ENCODE peak calls at places on chromosomes 7 and 10, in eight cellular contexts. G, X, Y, J, V, H, C and O are unnamed samples.
A peak's percentile ranks its signal among the peaks of the same experiment; 100 is the strongest.

GRCh38 chr7:106765727-106766355 is 99.2 kb upstream of the PIK3CG start:
- DNase-seq in V (no peak), Y (no peak), H (no peak), X (no peak), G (no peak), C (no peak), J (no peak), O (no peak)

GRCh38 chr10:67077376-67077775 is 151.5 kb downstream of the LRRTM3 start:
- DNase-seq in V (no peak), C (no peak), H (no peak), J (no peak), X (no peak), Y (no peak), G (no peak), O (no peak)

GRCh38 chr7:19145429-19146201 is 394 bp upstream of the FERD3L start:
- DNase-seq in V (no peak), J (no peak), X (peak; percentile 4), Y (no peak), G (no peak), C (no peak), H (no peak), O (no peak)

GRCh38 chr7:143362126-143362961 is at the start of gene FAM131B:
- DNase-seq in J (no peak), Y (no peak), H (no peak), X (no peak), C (no peak), G (no peak), V (no peak), O (peak; percentile 62)

GRCh38 chr7:44282601-44283171 is 42.7 kb downstream of the CAMK2B start:
- DNase-seq in V (no peak), H (no peak), Y (no peak), G (peak; percentile 24), X (no peak), C (peak; percentile 73), J (peak; percentile 1), O (peak; percentile 14)

GRCh38 chr10:92290076-92290836 is 622 bp downstream of the CPEB3 start:
- DNase-seq in C (peak; percentile 12), G (peak; percentile 40), Y (peak; percentile 72), H (peak; percentile 45), V (peak; percentile 61), J (peak; percentile 5), X (no peak), O (no peak)

GRCh38 chr7:38934536-38934935 is 25.5 kb upstream of the VPS41 start:
- DNase-seq in V (no peak), C (no peak), Y (no peak), J (no peak), G (no peak), H (no peak), X (no peak), O (no peak)

GRCh38 chr10:57964371-57964770 is 303.3 kb downstream of the IPMK start:
- DNase-seq in X (peak; percentile 42), G (peak; percentile 70), C (no peak), Y (no peak), V (no peak), H (no peak), J (no peak), O (no peak)

GRCh38 chr7:28135760-28136159 is 44.8 kb downstream of the JAZF1 start:
- DNase-seq in G (no peak), Y (no peak), C (no peak), X (no peak), J (no peak), V (no peak), H (no peak), O (no peak)

GRCh38 chr7:38893061-38893460 is 15.9 kb downstream of the VPS41 start:
- DNase-seq in X (no peak), G (no peak), Y (no peak), V (peak; percentile 28), C (no peak), H (no peak), J (no peak), O (no peak)

GRCh38 chr10:22321831-22322662 is 1.1 kb downstream of the BMI1 start:
- DNase-seq in C (no peak), J (no peak), V (no peak), G (peak; percentile 52), X (no peak), H (no peak), Y (no peak), O (peak; percentile 70)

GRCh38 chr7:24721378-24722030 is 35.8 kb downstream of the GSDME start:
- DNase-seq in G (no peak), H (no peak), J (no peak), X (no peak), Y (no peak), C (no peak), V (no peak), O (no peak)

GRCh38 chr7:28686418-28686800 is 271.7 kb downstream of the TRIL start:
- DNase-seq in X (no peak), H (peak; percentile 47), V (no peak), Y (no peak), G (no peak), J (no peak), C (peak; percentile 21), O (no peak)

GRCh38 chr10:95303950-95304349 is 13.1 kb upstream of the PDLIM1 start:
- DNase-seq in G (no peak), X (no peak), J (no peak), V (no peak), C (no peak), H (no peak), Y (no peak), O (no peak)

GRCh38 chr10:43863859-43864591 is 215.3 kb upstream of the ZNF32 start:
- DNase-seq in C (no peak), H (no peak), Y (no peak), V (peak; percentile 47), G (peak; percentile 63), J (no peak), X (no peak), O (no peak)

GRCh38 chr7:128265906-128266300 is 24.8 kb downstream of the LEP start:
- DNase-seq in C (no peak), H (no peak), X (no peak), V (no peak), J (no peak), G (no peak), Y (no peak), O (no peak)

GRCh38 chr10:132418520-132419416 is 21.8 kb downstream of the PWWP2B start:
- DNase-seq in Y (peak; percentile 73), V (peak; percentile 92), C (no peak), X (peak; percentile 57), H (no peak), G (peak; percentile 69), J (no peak), O (no peak)

GRCh38 chr7:43491984-43492383 is 90.9 kb upstream of the STK17A start:
- DNase-seq in X (no peak), C (no peak), H (no peak), Y (no peak), J (no peak), G (no peak), V (no peak), O (no peak)

GRCh38 chr7:44325811-44326241 is 432 bp upstream of the CAMK2B start:
- DNase-seq in X (peak; percentile 21), C (peak; percentile 72), G (no peak), V (no peak), J (no peak), Y (peak; percentile 27), H (no peak), O (no peak)

GRCh38 chr7:151752816-151753600 is 123.9 kb downstream of the PRKAG2 start:
- DNase-seq in X (no peak), H (no peak), G (no peak), J (no peak), C (no peak), V (no peak), Y (no peak), O (no peak)

GRCh38 chr7:158245724-158246041 is 341.9 kb downstream of the PTPRN2 start:
- DNase-seq in Y (no peak), J (no peak), C (no peak), V (peak; percentile 23), G (no peak), H (no peak), X (no peak), O (no peak)

GRCh38 chr7:51374936-51375335 is 58.3 kb upstream of the COBL start:
- DNase-seq in C (no peak), Y (no peak), H (no peak), V (no peak), X (no peak), G (no peak), J (no peak), O (no peak)

GRCh38 chr10:95601116-95601719 is 40.0 kb upstream of the SORBS1 start:
- DNase-seq in J (peak; percentile 13), V (peak; percentile 87), H (peak; percentile 91), G (peak; percentile 79), X (peak; percentile 0), Y (peak; percentile 62), C (peak; percentile 73), O (peak; percentile 45)

GRCh38 chr10:112957589-112958202 is 7.6 kb downstream of the TCF7L2 start:
- DNase-seq in C (no peak), H (no peak), V (no peak), G (no peak), X (no peak), Y (no peak), J (no peak), O (no peak)

GRCh38 chr7:14322724-14323123 is 333.3 kb upstream of the ETV1 start:
- DNase-seq in V (no peak), Y (no peak), J (no peak), G (no peak), X (no peak), H (no peak), C (no peak), O (no peak)

GRCh38 chr10:31374146-31374696 is 55.2 kb downstream of the ZEB1 start:
- DNase-seq in G (no peak), C (no peak), Y (no peak), H (no peak), J (no peak), X (no peak), V (no peak), O (no peak)

GRCh38 chr7:158368449-158368848 is 219.2 kb downstream of the PTPRN2 start:
- DNase-seq in C (no peak), H (no peak), Y (no peak), V (no peak), G (no peak), X (no peak), J (no peak), O (no peak)

GRCh38 chr7:110573862-110574528 is 516.9 kb upstream of the LRRN3 start:
- DNase-seq in G (no peak), C (no peak), X (no peak), H (no peak), V (no peak), Y (peak; percentile 39), J (no peak), O (no peak)